ENCODE peak calls at places on chromosomes 12 and 14, in six cellular contexts. H is astrocyte of the spinal cord, U is fibroblast of pulmonary artery, Q is upper lobe of right lung, X is uterus, S is sigmoid colon. J is an unnamed sample.

GRCh38 chr14:83874662-83875061 is 1655.3 kb upstream of the FLRT2 start:
- DNase-seq in H (no peak), U (peak), Q (no peak), X (no peak), S (no peak), J (no peak)

GRCh38 chr14:89443002-89443660 is 26.1 kb upstream of the FOXN3 start:
- DNase-seq in H (peak), U (peak), Q (no peak), X (no peak), S (no peak), J (no peak)

GRCh38 chr12:48078901-48079300 is 27.0 kb downstream of the SENP1 start:
- DNase-seq in H (peak), U (peak), Q (peak), X (no peak), S (no peak), J (no peak)

GRCh38 chr12:104204690-104205480 is 10.7 kb upstream of the TXNRD1 start:
- DNase-seq in H (no peak), U (no peak), Q (no peak), X (no peak), S (no peak), J (no peak)

GRCh38 chr12:26473291-26473690 is 277.9 kb downstream of the SSPN start:
- DNase-seq in H (no peak), U (no peak), Q (no peak), X (no peak), S (no peak), J (no peak)

GRCh38 chr12:108313236-108313608 is 25.9 kb downstream of the CMKLR1 start:
- DNase-seq in H (no peak), U (no peak), Q (no peak), X (no peak), S (no peak), J (no peak)

GRCh38 chr14:100673807-100674154 is 52.9 kb upstream of the DLK1 start:
- DNase-seq in H (no peak), U (no peak), Q (no peak), X (no peak), S (no peak), J (no peak)

GRCh38 chr12:102539651-102540553 is 59.5 kb upstream of the IGF1 start:
- DNase-seq in H (no peak), U (peak), Q (no peak), X (no peak), S (no peak), J (no peak)

GRCh38 chr12:68529869-68530268 is 80.8 kb upstream of the RAP1B start:
- DNase-seq in H (no peak), U (no peak), Q (no peak), X (no peak), S (no peak), J (no peak)

GRCh38 chr14:22387776-22388241 is 201.2 kb downstream of the DAD1 start:
- DNase-seq in H (peak), U (no peak), Q (no peak), X (no peak), S (no peak), J (peak)
- TF ChIP-seq CTCF in H (no peak), U (no peak), Q (no peak), X (no peak), S (no peak), J (no peak)

GRCh38 chr12:42473561-42473960 is 116.0 kb downstream of the PRICKLE1 start:
- DNase-seq in H (no peak), U (no peak), Q (no peak), X (no peak), S (no peak), J (no peak)

GRCh38 chr12:42468341-42468821 is 121.2 kb downstream of the PRICKLE1 start:
- DNase-seq in H (peak), U (no peak), Q (no peak), X (no peak), S (peak), J (peak)

GRCh38 chr12:42468853-42469252 is 120.7 kb downstream of the PRICKLE1 start:
- DNase-seq in H (peak), U (no peak), Q (no peak), X (no peak), S (no peak), J (no peak)

GRCh38 chr12:42473130-42473529 is 116.4 kb downstream of the PRICKLE1 start:
- DNase-seq in H (no peak), U (peak), Q (no peak), X (no peak), S (no peak), J (no peak)

GRCh38 chr12:42469355-42470006 is 120.1 kb downstream of the PRICKLE1 start:
- DNase-seq in H (no peak), U (no peak), Q (no peak), X (no peak), S (no peak), J (no peak)
- H3K4me3 ChIP-seq in H (no peak), U (no peak), Q (peak), X (no peak), S (no peak), J (no peak)

GRCh38 chr14:34496679-34497513 is 34.9 kb upstream of the SPTSSA start:
- DNase-seq in H (peak), U (peak), Q (no peak), X (peak), S (peak), J (peak)
- TF ChIP-seq CTCF in H (peak), U (peak), Q (no peak), X (peak), S (no peak), J (peak)

GRCh38 chr12:111362687-111363475 is 6.0 kb downstream of the PHETA1 start:
- DNase-seq in H (no peak), U (no peak), Q (no peak), X (no peak), S (no peak), J (no peak)
- H3K4me3 ChIP-seq in H (no peak), U (no peak), Q (no peak), X (no peak), S (no peak), J (no peak)